ENCODE peak calls at places on chromosomes 3 and 15, in six cellular contexts. W is RPMI8226, V is AG20443, B is EL, H is NCI-H524 treated with DMSO at 0.1 percent for 48 hours, Q is LoVo. P is an unnamed sample.

GRCh38 chr3:45311327-45311726 is 77.0 kb upstream of the LARS2 start:
- DNase-seq in W (no peak), V (no peak), B (no peak), H (no peak), Q (no peak), P (no peak)

GRCh38 chr3:100209948-100210776 is 50.6 kb upstream of the TBC1D23 start:
- DNase-seq in W (no peak), V (peak), B (no peak), H (no peak), Q (no peak), P (no peak)

GRCh38 chr3:177574232-177574856 is 377.1 kb upstream of the TBL1XR1 start:
- DNase-seq in W (no peak), V (peak), B (no peak), H (no peak), Q (peak), P (no peak)

GRCh38 chr3:142896996-142897395 is 8.1 kb upstream of the PCOLCE2 start:
- DNase-seq in W (no peak), V (no peak), B (no peak), H (no peak), Q (no peak), P (no peak)

GRCh38 chr3:8499181-8499611 is 2.4 kb upstream of the LMCD1 start:
- DNase-seq in W (no peak), V (no peak), B (no peak), H (no peak), Q (no peak), P (no peak)

GRCh38 chr15:35738370-35738769 is 192.4 kb upstream of the DPH6 start:
- DNase-seq in W (no peak), V (no peak), B (peak), H (no peak), Q (no peak), P (no peak)

GRCh38 chr3:113898892-113899291 is 48.9 kb upstream of the ZDHHC23 start:
- DNase-seq in W (no peak), V (peak), B (peak), H (no peak), Q (no peak), P (no peak)

GRCh38 chr3:7445331-7445730 is 584.4 kb downstream of the GRM7 start:
- DNase-seq in W (no peak), V (no peak), B (no peak), H (no peak), Q (no peak), P (no peak)

GRCh38 chr3:149726716-149727407 is 25.4 kb downstream of the COMMD2 start:
- DNase-seq in W (no peak), V (peak), B (peak), H (no peak), Q (no peak), P (no peak)

GRCh38 chr3:154244644-154245043 is 79.6 kb downstream of the DHX36 start:
- DNase-seq in W (no peak), V (peak), B (peak), H (no peak), Q (no peak), P (no peak)

GRCh38 chr15:27956285-27956684 is 142.8 kb downstream of the OCA2 start:
- DNase-seq in W (peak), V (no peak), B (no peak), H (no peak), Q (no peak), P (no peak)